ENCODE peak calls at places on chromosomes 5 and 9, in six cellular contexts. One of them, this sample, is unnamed.

GRCh38 chr5:39266442-39266841 is 47.1 kb upstream of the FYB1 start:
- DNase-seq in posterior cingulate gyrus: no peak
- DNase-seq in Caki2: no peak
- DNase-seq in stimulated activated CD8-positive, alpha-beta memory T cell treated with anti-CD3 and anti-CD28 coated beads, Interleukin-12 subunit alpha, Interleukin-12 subunit beta, amount 100 ng/mL, for 1 hour: no peak
- DNase-seq in GM23248: peak; percentile 62
- DNase-seq in stomach: no peak
- DNase-seq in this sample: peak; percentile 3

GRCh38 chr9:7777776-7778175 is 21.8 kb downstream of the DMAC1 start:
- DNase-seq in posterior cingulate gyrus: no peak
- DNase-seq in Caki2: no peak
- DNase-seq in GM23248: no peak
- DNase-seq in stimulated activated CD8-positive, alpha-beta memory T cell treated with anti-CD3 and anti-CD28 coated beads, Interleukin-12 subunit alpha, Interleukin-12 subunit beta, amount 100 ng/mL, for 1 hour: no peak
- DNase-seq in stomach: no peak
- DNase-seq in this sample: no peak

GRCh38 chr5:459562-460412 is 16.8 kb downstream of the EXOC3 start:
- DNase-seq in Caki2: no peak
- DNase-seq in stomach: no peak
- DNase-seq in GM23248: no peak
- DNase-seq in stimulated activated CD8-positive, alpha-beta memory T cell treated with anti-CD3 and anti-CD28 coated beads, Interleukin-12 subunit alpha, Interleukin-12 subunit beta, amount 100 ng/mL, for 1 hour: no peak
- DNase-seq in posterior cingulate gyrus: peak; percentile 71
- DNase-seq in this sample: no peak

GRCh38 chr5:168712280-168712924 is 133.2 kb upstream of the PANK3 start:
- DNase-seq in stimulated activated CD8-positive, alpha-beta memory T cell treated with anti-CD3 and anti-CD28 coated beads, Interleukin-12 subunit alpha, Interleukin-12 subunit beta, amount 100 ng/mL, for 1 hour: no peak
- DNase-seq in posterior cingulate gyrus: no peak
- DNase-seq in stomach: no peak
- DNase-seq in Caki2: no peak
- DNase-seq in GM23248: peak; percentile 99
- DNase-seq in this sample: peak; percentile 9

GRCh38 chr9:81032030-81032572 is 657.2 kb downstream of the TLE1 start:
- DNase-seq in stimulated activated CD8-positive, alpha-beta memory T cell treated with anti-CD3 and anti-CD28 coated beads, Interleukin-12 subunit alpha, Interleukin-12 subunit beta, amount 100 ng/mL, for 1 hour: no peak
- DNase-seq in posterior cingulate gyrus: peak; percentile 80
- DNase-seq in Caki2: peak; percentile 81
- DNase-seq in stomach: no peak
- DNase-seq in GM23248: peak; percentile 84
- DNase-seq in this sample: peak; percentile 17

GRCh38 chr9:708182-708555 is 133.3 kb upstream of the DMRT1 start:
- DNase-seq in stomach: no peak
- DNase-seq in GM23248: peak; percentile 54
- DNase-seq in stimulated activated CD8-positive, alpha-beta memory T cell treated with anti-CD3 and anti-CD28 coated beads, Interleukin-12 subunit alpha, Interleukin-12 subunit beta, amount 100 ng/mL, for 1 hour: no peak
- DNase-seq in Caki2: no peak
- DNase-seq in posterior cingulate gyrus: no peak
- DNase-seq in this sample: no peak

GRCh38 chr5:57037355-57037754 is 85.4 kb upstream of the MIER3 start:
- DNase-seq in GM23248: no peak
- DNase-seq in stimulated activated CD8-positive, alpha-beta memory T cell treated with anti-CD3 and anti-CD28 coated beads, Interleukin-12 subunit alpha, Interleukin-12 subunit beta, amount 100 ng/mL, for 1 hour: no peak
- DNase-seq in Caki2: peak; percentile 14
- DNase-seq in posterior cingulate gyrus: no peak
- DNase-seq in stomach: no peak
- DNase-seq in this sample: peak; percentile 59

GRCh38 chr9:125524522-125524921 is 182.5 kb downstream of the MAPKAP1 start:
- DNase-seq in posterior cingulate gyrus: no peak
- DNase-seq in stimulated activated CD8-positive, alpha-beta memory T cell treated with anti-CD3 and anti-CD28 coated beads, Interleukin-12 subunit alpha, Interleukin-12 subunit beta, amount 100 ng/mL, for 1 hour: no peak
- DNase-seq in GM23248: no peak
- DNase-seq in Caki2: no peak
- DNase-seq in stomach: no peak
- DNase-seq in this sample: no peak

GRCh38 chr5:132489871-132490483 is 596 bp downstream of the IRF1 start:
- DNase-seq in stimulated activated CD8-positive, alpha-beta memory T cell treated with anti-CD3 and anti-CD28 coated beads, Interleukin-12 subunit alpha, Interleukin-12 subunit beta, amount 100 ng/mL, for 1 hour: peak; percentile 34
- DNase-seq in Caki2: peak; percentile 31
- DNase-seq in GM23248: peak; percentile 80
- DNase-seq in posterior cingulate gyrus: peak; percentile 93
- DNase-seq in stomach: peak; percentile 69
- DNase-seq in this sample: peak; percentile 82

GRCh38 chr5:164958688-164959087 is 1453.3 kb downstream of the MAT2B start:
- DNase-seq in Caki2: no peak
- DNase-seq in posterior cingulate gyrus: no peak
- DNase-seq in stimulated activated CD8-positive, alpha-beta memory T cell treated with anti-CD3 and anti-CD28 coated beads, Interleukin-12 subunit alpha, Interleukin-12 subunit beta, amount 100 ng/mL, for 1 hour: no peak
- DNase-seq in GM23248: no peak
- DNase-seq in stomach: no peak
- DNase-seq in this sample: peak; percentile 26

GRCh38 chr5:125088522-125089105 is 342.2 kb upstream of the ZNF608 start:
- DNase-seq in posterior cingulate gyrus: peak; percentile 76
- DNase-seq in GM23248: no peak
- DNase-seq in stomach: no peak
- DNase-seq in stimulated activated CD8-positive, alpha-beta memory T cell treated with anti-CD3 and anti-CD28 coated beads, Interleukin-12 subunit alpha, Interleukin-12 subunit beta, amount 100 ng/mL, for 1 hour: no peak
- DNase-seq in Caki2: no peak
- DNase-seq in this sample: no peak

GRCh38 chr5:33105521-33105941 is 335.2 kb upstream of the TARS1 start:
- DNase-seq in posterior cingulate gyrus: no peak
- DNase-seq in stomach: no peak
- DNase-seq in stimulated activated CD8-positive, alpha-beta memory T cell treated with anti-CD3 and anti-CD28 coated beads, Interleukin-12 subunit alpha, Interleukin-12 subunit beta, amount 100 ng/mL, for 1 hour: no peak
- DNase-seq in Caki2: no peak
- DNase-seq in GM23248: peak; percentile 90
- DNase-seq in this sample: no peak

GRCh38 chr9:82202808-82203207 is 214.2 kb downstream of the SPATA31D1 start:
- DNase-seq in Caki2: no peak
- DNase-seq in posterior cingulate gyrus: no peak
- DNase-seq in stomach: no peak
- DNase-seq in stimulated activated CD8-positive, alpha-beta memory T cell treated with anti-CD3 and anti-CD28 coated beads, Interleukin-12 subunit alpha, Interleukin-12 subunit beta, amount 100 ng/mL, for 1 hour: no peak
- DNase-seq in GM23248: peak; percentile 86
- DNase-seq in this sample: no peak